ENCODE peak calls at places on chromosomes 7 and 10, in seven cellular contexts. C is PC-3, V is fibroblast of villous mesenchyme, Q is left ventricle myocardium inferior, T is fibroblast of lung, W is sigmoid colon, A is cardiac fibroblast. U is an unnamed sample.

GRCh38 chr7:42677751-42678231 is 234.1 kb downstream of the C7orf25 start:
- DNase-seq in V (peak), Q (no peak), T (peak), W (peak), C (peak), A (peak), U (peak)

GRCh38 chr10:51023611-51024010 is 50.7 kb upstream of the PRKG1 start:
- DNase-seq in T (no peak), W (no peak), C (no peak), Q (no peak), V (no peak), A (no peak), U (no peak)

GRCh38 chr7:156984209-156984891 is 26.1 kb downstream of the MNX1 start:
- DNase-seq in W (no peak), V (peak), C (no peak), Q (no peak), A (peak), T (peak), U (peak)

GRCh38 chr10:76015245-76015644 is 583.8 kb downstream of the LRMDA start:
- DNase-seq in C (no peak), T (peak), A (no peak), Q (no peak), V (no peak), W (peak), U (no peak)

GRCh38 chr10:18104223-18104872 is 35.9 kb upstream of the CACNB2 start:
- DNase-seq in W (no peak), C (peak), T (peak), Q (peak), A (peak), V (peak), U (peak)

GRCh38 chr10:29239569-29240472 is 49.0 kb upstream of the LYZL1 start:
- DNase-seq in Q (no peak), A (peak), T (peak), V (peak), W (no peak), C (peak), U (peak)

GRCh38 chr7:37284805-37285211 is 163.9 kb downstream of the ELMO1 start:
- DNase-seq in T (peak), Q (peak), C (peak), A (peak), W (peak), V (peak), U (no peak)

GRCh38 chr10:74194545-74194944 is 43.5 kb downstream of the ADK start:
- DNase-seq in V (no peak), T (peak), C (peak), Q (no peak), W (no peak), A (peak), U (peak)

GRCh38 chr7:89780291-89780690 is 374.0 kb upstream of the STEAP1 start:
- DNase-seq in Q (no peak), W (no peak), V (no peak), C (no peak), A (no peak), T (no peak), U (no peak)

GRCh38 chr10:78599122-78599853 is 469.5 kb upstream of the ZMIZ1 start:
- DNase-seq in T (no peak), C (peak), V (no peak), Q (no peak), W (no peak), A (no peak), U (no peak)

GRCh38 chr7:57211428-57212100 is 79.3 kb upstream of the ZNF479 start:
- DNase-seq in Q (no peak), A (no peak), T (no peak), V (no peak), C (no peak), W (no peak), U (no peak)

GRCh38 chr10:12419279-12419847 is 70.0 kb downstream of the CAMK1D start:
- DNase-seq in Q (no peak), T (peak), V (peak), W (peak), A (peak), C (peak), U (peak)

GRCh38 chr7:122975341-122975740 is 20.2 kb downstream of the TAS2R16 start:
- DNase-seq in A (peak), C (peak), W (no peak), Q (no peak), V (no peak), T (no peak), U (peak)

GRCh38 chr7:141158562-141158961 is 84.7 kb downstream of the TMEM178B start:
- DNase-seq in C (peak), A (peak), V (peak), W (peak), Q (no peak), T (peak), U (peak)

GRCh38 chr7:105046414-105046813 is 32.4 kb downstream of the KMT2E start:
- DNase-seq in C (peak), Q (no peak), W (no peak), V (peak), A (peak), T (peak), U (peak)

GRCh38 chr10:84543948-84544347 is 215.6 kb downstream of the CCSER2 start:
- DNase-seq in A (no peak), W (no peak), T (no peak), V (no peak), C (peak), Q (no peak), U (no peak)

GRCh38 chr7:149495785-149496641 is 1.6 kb downstream of the ZNF746 start:
- DNase-seq in A (peak), C (peak), W (peak), V (peak), Q (peak), T (peak), U (peak)

GRCh38 chr10:128178319-128178937 is 52.2 kb upstream of the MKI67 start:
- DNase-seq in T (peak), W (no peak), Q (no peak), C (peak), A (peak), V (peak), U (peak)

DNA sequence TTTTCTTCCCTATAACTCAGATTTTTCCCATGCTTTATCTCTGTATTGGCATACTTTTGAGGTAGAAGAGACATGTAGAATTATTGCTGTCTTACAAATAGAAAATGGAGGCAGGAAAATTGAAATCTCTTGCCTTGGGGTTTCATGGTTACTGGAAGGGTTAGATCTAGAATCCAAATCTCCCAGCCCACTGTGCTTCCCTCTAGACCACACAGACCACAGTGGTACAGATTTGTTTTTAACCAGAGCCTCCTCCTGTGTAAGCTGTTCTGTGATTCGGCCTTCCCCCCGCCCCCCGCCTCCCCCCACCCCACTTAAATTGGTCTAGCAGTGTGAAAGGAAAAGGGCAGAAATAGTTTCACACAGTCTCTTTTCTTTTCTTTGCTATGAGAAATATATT is 368.9 kb upstream of the BMPER start:
- DNase-seq in W (no peak), A (no peak), Q (no peak), T (no peak), V (no peak), C (no peak), U (no peak)
- H3K4me3 ChIP-seq in W (no peak), A (no peak), Q (no peak), T (no peak), V (no peak), C (no peak), U (no peak)

GRCh38 chr7:47483604-47484273 is 98.2 kb downstream of the TNS3 start:
- DNase-seq in Q (no peak), W (no peak), T (peak), V (peak), A (peak), C (peak), U (peak)
- TF ChIP-seq CTCF in Q (no peak), W (no peak), T (peak), V (peak), A (peak), C (peak), U (peak)

DNA sequence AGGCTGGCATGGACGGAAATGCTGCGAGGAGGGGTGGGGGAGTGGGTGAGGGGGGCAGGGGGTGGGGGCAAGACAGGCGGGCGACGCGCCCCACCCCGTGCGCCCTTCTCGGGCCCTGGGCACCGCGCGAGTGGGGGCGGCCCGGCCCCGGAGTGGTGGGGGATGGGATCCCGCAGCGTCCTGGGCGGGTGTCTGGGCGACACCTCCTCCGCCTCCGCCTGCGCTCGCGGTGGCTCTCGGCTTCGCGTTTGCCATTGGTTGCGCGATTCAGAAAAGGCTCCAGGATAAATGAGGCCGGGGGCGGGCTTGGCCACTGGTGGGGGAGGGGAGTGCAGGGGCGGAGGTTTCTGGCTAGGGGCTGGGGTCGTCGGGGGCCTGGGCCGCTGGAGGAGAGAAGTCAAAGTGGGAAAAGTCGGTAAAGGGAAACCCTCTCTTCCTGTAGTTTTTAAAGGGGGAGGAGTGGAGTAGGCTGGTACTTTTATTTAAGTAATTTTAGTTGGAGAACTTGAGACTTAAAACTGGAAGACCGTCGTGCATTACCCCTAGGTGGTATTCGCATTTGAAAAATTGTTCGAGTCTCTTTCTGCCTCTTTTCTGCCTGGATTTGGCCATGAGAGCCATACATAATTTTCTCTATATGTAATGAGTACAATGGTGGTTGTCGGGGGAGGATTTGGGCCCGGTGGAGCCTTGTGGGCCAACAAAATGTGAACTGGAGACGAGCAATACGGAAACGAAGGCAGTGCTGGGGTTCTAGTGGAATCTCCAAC is 984 bp upstream of the IGF2BP3 start:
- DNase-seq in A (peak), Q (no peak), T (peak), W (no peak), V (peak), C (peak), U (peak)
- H3K4me3 ChIP-seq in A (peak), Q (peak), T (no peak), W (peak), V (peak), C (peak), U (peak)

GRCh38 chr7:101804642-101805401 is 12.6 kb upstream of the CUX1 start:
- DNase-seq in Q (no peak), T (no peak), C (peak), W (no peak), V (no peak), A (no peak), U (no peak)
- TF ChIP-seq CTCF in Q (no peak), T (no peak), C (peak), W (no peak), V (peak), A (no peak), U (no peak)

DNA sequence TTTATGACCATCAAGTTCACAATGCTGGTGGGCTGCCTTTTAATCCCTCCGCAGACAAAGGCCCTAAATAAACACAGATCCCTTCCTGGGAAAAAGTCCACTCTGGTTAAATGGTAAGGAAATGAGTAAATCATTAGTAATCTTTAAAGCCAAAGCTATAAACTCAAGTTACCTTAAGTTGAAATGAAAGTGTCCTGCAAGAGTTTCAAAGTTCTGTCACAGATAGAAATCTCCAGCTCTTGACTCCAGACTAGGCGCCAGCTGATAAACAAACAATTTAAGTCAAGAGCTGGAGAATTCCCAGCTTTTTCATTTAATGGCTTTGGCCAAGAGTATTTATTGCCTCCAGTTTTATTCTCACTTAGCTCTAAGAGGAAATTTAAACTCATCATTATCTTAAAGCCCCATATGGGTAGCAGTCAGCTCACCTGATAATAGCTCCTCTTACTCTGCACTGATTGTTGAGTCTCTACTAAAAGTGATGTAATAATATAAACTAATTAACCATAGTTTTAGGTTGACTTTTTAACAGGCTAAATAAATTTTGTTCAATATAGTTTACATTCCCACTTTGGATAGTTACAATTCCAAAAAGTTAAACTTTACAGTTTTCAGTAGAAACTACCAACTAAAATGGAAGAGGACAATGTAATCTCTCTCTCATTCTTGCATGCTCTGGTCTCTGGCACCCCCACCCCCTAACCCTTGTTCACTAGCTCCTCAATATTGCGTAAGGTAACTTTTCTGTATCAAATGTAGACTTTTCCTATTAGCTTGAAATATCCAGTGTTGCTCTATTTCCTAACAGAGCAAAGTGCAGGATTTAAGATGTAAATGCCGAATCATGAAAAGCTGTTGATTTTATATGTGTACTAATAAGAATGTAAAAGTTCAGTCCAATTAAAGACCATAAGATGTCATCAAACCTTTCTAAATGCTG is 56.1 kb downstream of the HIBADH start:
- DNase-seq in T (peak), C (peak), Q (no peak), W (no peak), V (peak), A (peak), U (peak)
- H3K4me3 ChIP-seq in T (no peak), C (peak), Q (no peak), W (no peak), V (no peak), A (no peak), U (no peak)